ENCODE peak calls at places on chromosome 7, in four cellular contexts. V is K562, T is HL-60, C is GM12878. W is an unnamed sample.

GRCh38 chr7:101546308-101546936 is 82.7 kb downstream of the MYL10 start:
- DNase-seq in V (no peak), T (no peak), C (no peak), W (no peak)

GRCh38 chr7:12322287-12322902 is 81.3 kb downstream of the VWDE start:
- DNase-seq in V (peak; percentile 12), T (no peak), C (no peak), W (no peak)

GRCh38 chr7:771241-772004 is 44.3 kb upstream of the PRKAR1B start:
- DNase-seq in V (no peak), T (no peak), C (no peak), W (no peak)

GRCh38 chr7:75968561-75969001 is 25.8 kb downstream of the TMEM120A start:
- DNase-seq in V (no peak), T (no peak), C (no peak), W (no peak)

GRCh38 chr7:77738871-77739270 is 42.6 kb downstream of the RSBN1L start:
- DNase-seq in V (no peak), T (no peak), C (no peak), W (no peak)

GRCh38 chr7:82044497-82045080 is 274.7 kb upstream of the HGF start:
- DNase-seq in V (peak; percentile 54), T (peak; percentile 17), C (no peak), W (no peak)

GRCh38 chr7:142519077-142519789 is 230.0 kb upstream of the PRSS1 start:
- DNase-seq in V (no peak), T (no peak), C (no peak), W (no peak)

GRCh38 chr7:158910254-158911053 is 54.1 kb downstream of the DYNC2I1 start:
- DNase-seq in V (peak; percentile 47), T (no peak), C (no peak), W (no peak)

GRCh38 chr7:157347217-157347904 is 10.6 kb downstream of the DNAJB6 start:
- DNase-seq in V (no peak), T (no peak), C (no peak), W (no peak)

GRCh38 chr7:90207956-90208355 is 3.6 kb upstream of the STEAP2 start:
- DNase-seq in V (no peak), T (no peak), C (no peak), W (no peak)

GRCh38 chr7:94912085-94912484 is 4.7 kb downstream of the PPP1R9A start:
- DNase-seq in V (no peak), T (no peak), C (no peak), W (no peak)

GRCh38 chr7:150978136-150978789 is at the start of gene KCNH2:
- DNase-seq in V (peak; percentile 84), T (no peak), C (no peak), W (no peak)

GRCh38 chr7:138166681-138167080 is 90.4 kb downstream of the AKR1D1 start:
- DNase-seq in V (no peak), T (no peak), C (no peak), W (no peak)

GRCh38 chr7:90180011-90180585 is 25.8 kb downstream of the STEAP1 start:
- DNase-seq in V (no peak), T (no peak), C (peak; percentile 37), W (no peak)

GRCh38 chr7:12725575-12726316 is 38.3 kb downstream of the ARL4A start:
- DNase-seq in V (peak; percentile 67), T (no peak), C (no peak), W (no peak)

GRCh38 chr7:75892634-75893272 is 13.9 kb downstream of the RHBDD2 start:
- DNase-seq in V (peak; percentile 50), T (no peak), C (no peak), W (no peak)

GRCh38 chr7:98945852-98946251 is 67.5 kb downstream of the TRRAP start:
- DNase-seq in V (no peak), T (no peak), C (no peak), W (no peak)

GRCh38 chr7:98946389-98946788 is 68.1 kb downstream of the TRRAP start:
- DNase-seq in V (no peak), T (no peak), C (no peak), W (no peak)

GRCh38 chr7:98944386-98944785 is 66.1 kb downstream of the TRRAP start:
- DNase-seq in V (no peak), T (no peak), C (no peak), W (no peak)

GRCh38 chr7:98943336-98943735 is 65.0 kb downstream of the TRRAP start:
- DNase-seq in V (no peak), T (no peak), C (no peak), W (no peak)
- TF ChIP-seq SPI1 in V (no peak), T (no peak), C (no peak), W (no peak)

GRCh38 chr7:84497873-84498272 is 303.3 kb upstream of the SEMA3A start:
- DNase-seq in V (no peak), T (no peak), C (no peak), W (no peak)
- TF ChIP-seq SPI1 in V (no peak), T (no peak), C (no peak), W (no peak)

DNA sequence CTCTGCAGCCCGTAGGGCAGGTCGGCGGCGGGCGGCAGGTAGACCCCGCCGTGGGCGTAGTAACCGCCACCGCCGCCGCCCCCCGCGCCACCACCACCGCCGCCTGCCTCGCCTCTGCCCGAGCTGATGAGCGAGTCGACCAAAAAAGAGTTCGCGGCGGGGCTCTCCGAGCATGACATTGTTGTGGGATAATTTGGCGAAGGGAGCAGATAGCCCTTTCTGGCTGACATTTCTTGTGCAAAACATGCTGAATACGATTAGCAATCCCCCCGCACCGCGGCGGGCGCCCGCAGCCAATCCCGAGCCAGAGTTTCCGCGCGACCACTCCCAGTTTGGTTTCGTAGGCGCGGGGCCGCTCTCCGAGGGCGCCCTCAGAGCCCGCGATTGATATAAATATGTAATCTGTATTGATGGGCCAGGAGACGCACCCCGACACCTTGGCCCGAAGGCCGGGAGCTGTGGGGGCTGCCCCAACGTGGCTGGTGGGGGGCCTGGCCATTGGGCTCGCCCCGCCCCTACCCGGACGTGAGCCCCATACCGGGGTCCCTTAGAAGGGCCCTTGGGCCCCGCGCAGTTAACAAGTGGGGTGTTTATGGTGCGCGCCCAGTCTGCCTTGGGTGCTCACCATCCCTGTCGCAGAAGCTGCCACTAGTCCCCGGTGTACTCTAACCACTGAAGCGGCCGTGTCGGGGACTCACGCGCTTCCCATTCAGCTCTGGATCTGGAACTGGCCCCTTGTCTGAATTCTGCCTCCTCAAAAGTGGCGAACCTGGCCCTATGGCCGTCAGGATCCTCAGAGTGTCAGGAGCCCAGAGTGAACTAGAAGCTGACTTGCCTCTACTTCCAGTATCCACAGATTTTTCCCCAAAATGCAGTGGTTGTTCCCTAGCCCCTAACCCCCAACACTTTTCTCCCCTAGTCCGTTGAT is at the start of gene HOXA10:
- DNase-seq in V (no peak), T (no peak), C (no peak), W (no peak)
- TF ChIP-seq SPI1 in V (no peak), T (no peak), C (no peak), W (no peak)

DNA sequence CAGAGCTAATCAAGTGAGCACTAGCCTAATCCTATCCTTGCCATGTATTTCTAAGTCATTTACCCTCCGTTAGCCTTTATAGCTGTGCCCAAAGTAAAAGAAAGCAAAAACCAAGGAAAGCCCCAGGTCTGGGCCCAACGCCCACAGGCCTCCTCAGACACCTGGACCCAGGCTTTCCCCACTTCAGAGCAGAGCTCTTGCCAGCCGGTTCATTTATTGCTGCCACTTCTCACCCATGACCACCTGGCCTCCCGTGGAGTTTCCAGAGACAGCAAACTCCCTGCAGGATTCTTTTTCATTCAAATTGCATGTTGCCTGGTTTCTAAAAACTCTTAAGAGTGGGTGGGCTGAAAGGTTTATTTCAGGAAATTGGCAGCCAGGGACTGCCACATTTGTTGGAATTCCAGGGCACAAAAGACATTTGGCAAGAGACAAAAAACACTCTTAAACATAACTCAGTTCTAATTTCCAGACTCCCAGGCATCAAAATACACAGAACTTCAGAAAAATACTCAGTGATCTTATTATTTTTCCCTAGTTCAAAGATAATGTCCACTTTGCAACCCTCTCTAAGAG is 4.7 kb downstream of the VOPP1 start:
- DNase-seq in V (no peak), T (no peak), C (no peak), W (no peak)
- TF ChIP-seq SPI1 in V (no peak), T (no peak), C (no peak), W (no peak)

DNA sequence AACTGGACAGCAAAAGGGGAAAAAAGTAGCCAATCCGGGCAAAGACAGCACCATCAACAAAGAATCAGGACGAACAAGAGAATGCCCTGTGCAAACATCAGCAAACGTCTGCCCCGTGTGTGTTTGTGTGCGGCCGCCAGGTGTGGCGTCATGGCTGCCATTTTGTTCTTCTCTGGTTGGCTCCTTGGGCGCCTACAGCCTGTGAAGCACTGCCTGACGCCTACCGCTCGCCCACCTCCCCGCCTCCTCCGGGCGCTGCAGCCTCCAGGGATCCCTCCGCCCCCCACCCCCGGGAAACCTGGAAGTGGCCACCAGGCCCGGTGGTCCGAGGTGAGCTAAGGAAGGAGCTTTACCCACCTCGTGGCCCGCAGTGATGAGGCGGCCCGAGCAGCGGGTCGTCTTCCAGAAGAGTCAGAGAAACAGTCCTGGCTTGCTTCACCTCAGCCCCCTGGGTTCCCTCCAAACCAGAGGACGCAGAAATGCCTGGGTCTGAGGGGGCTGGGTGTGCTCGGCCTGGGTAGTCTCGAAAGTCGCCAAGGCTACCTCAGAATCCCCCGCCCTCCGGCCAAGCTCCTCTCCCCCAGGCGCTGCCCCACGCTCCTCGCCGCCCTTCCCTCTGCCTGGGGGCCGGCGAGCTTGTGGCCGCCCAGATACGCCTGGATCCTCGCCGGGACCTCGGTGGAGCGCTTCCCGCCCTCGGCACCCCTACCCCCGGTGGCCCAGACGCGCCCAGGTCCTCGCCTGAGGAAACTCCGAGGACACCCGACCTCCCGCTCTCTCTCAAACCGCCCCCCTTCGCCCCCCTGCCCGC is 61.8 kb upstream of the IL6 start:
- DNase-seq in V (peak; percentile 37), T (no peak), C (no peak), W (no peak)
- TF ChIP-seq SPI1 in V (no peak), T (no peak), C (no peak), W (no peak)

GRCh38 chr7:28405662-28406061 is 6.7 kb upstream of the CREB5 start:
- DNase-seq in V (no peak), T (no peak), C (no peak), W (no peak)
- TF ChIP-seq SPI1 in V (no peak), T (no peak), C (no peak), W (no peak)

GRCh38 chr7:132720835-132721234 is 144.6 kb upstream of the PLXNA4 start:
- DNase-seq in V (no peak), T (no peak), C (no peak), W (no peak)

GRCh38 chr7:132723506-132724081 is 147.3 kb upstream of the PLXNA4 start:
- DNase-seq in V (no peak), T (no peak), C (no peak), W (no peak)
- TF ChIP-seq SPI1 in V (no peak), T (no peak), C (no peak), W (no peak)

GRCh38 chr7:69126896-69127479 is 471.3 kb upstream of the AUTS2 start:
- DNase-seq in V (no peak), T (no peak), C (no peak), W (no peak)
- TF ChIP-seq SPI1 in V (no peak), T (no peak), C (no peak), W (no peak)

W was measured in GM12891.